ENCODE peak calls at places on chromosomes 11 and 22, in eight cellular contexts. One of them, this sample, is unnamed.

GRCh38 chr11:8698379-8698851 is 15.8 kb downstream of the RPL27A start:
- DNase-seq in lower lobe of right lung: no peak
- DNase-seq in adrenal gland: no peak
- DNase-seq in neural progenitor cell: no peak
- DNase-seq in A673: no peak
- DNase-seq in HepG2: peak; percentile 64
- DNase-seq in AG04450: no peak
- DNase-seq in H9: no peak
- DNase-seq in this sample: no peak

GRCh38 chr11:60130496-60130895 is 42.0 kb downstream of the MS4A2 start:
- DNase-seq in neural progenitor cell: peak; percentile 69
- DNase-seq in A673: peak; percentile 63
- DNase-seq in adrenal gland: peak; percentile 41
- DNase-seq in AG04450: no peak
- DNase-seq in HepG2: peak; percentile 55
- DNase-seq in lower lobe of right lung: no peak
- DNase-seq in H9: peak; percentile 43
- DNase-seq in this sample: no peak

GRCh38 chr11:129315781-129316579 is 59.7 kb upstream of the BARX2 start:
- DNase-seq in H9: peak; percentile 79
- DNase-seq in adrenal gland: no peak
- DNase-seq in neural progenitor cell: peak; percentile 56
- DNase-seq in A673: no peak
- DNase-seq in AG04450: no peak
- DNase-seq in HepG2: peak; percentile 45
- DNase-seq in lower lobe of right lung: peak; percentile 68
- DNase-seq in this sample: no peak

GRCh38 chr11:134246678-134247077 is 6.5 kb downstream of the THYN1 start:
- DNase-seq in lower lobe of right lung: no peak
- DNase-seq in HepG2: no peak
- DNase-seq in adrenal gland: no peak
- DNase-seq in AG04450: no peak
- DNase-seq in A673: no peak
- DNase-seq in H9: no peak
- DNase-seq in neural progenitor cell: no peak
- DNase-seq in this sample: no peak

GRCh38 chr22:21044931-21045584 is 688 bp upstream of the LRRC74B start:
- DNase-seq in HepG2: no peak
- DNase-seq in neural progenitor cell: peak; percentile 21
- DNase-seq in lower lobe of right lung: peak; percentile 46
- DNase-seq in AG04450: no peak
- DNase-seq in adrenal gland: peak; percentile 65
- DNase-seq in A673: peak; percentile 40
- DNase-seq in H9: no peak
- DNase-seq in this sample: no peak

GRCh38 chr11:85787809-85788805 is 22.8 kb downstream of the SYTL2 start:
- DNase-seq in adrenal gland: no peak
- DNase-seq in HepG2: peak; percentile 21
- DNase-seq in AG04450: no peak
- DNase-seq in neural progenitor cell: no peak
- DNase-seq in H9: no peak
- DNase-seq in A673: no peak
- DNase-seq in lower lobe of right lung: no peak
- DNase-seq in this sample: no peak

GRCh38 chr11:126496576-126497403 is 141.3 kb downstream of the ST3GAL4 start:
- DNase-seq in A673: no peak
- DNase-seq in AG04450: no peak
- DNase-seq in lower lobe of right lung: no peak
- DNase-seq in adrenal gland: no peak
- DNase-seq in neural progenitor cell: no peak
- DNase-seq in H9: no peak
- DNase-seq in HepG2: no peak
- DNase-seq in this sample: no peak

GRCh38 chr22:22759371-22759770 is 115.0 kb downstream of the GGTLC2 start:
- DNase-seq in neural progenitor cell: no peak
- DNase-seq in AG04450: no peak
- DNase-seq in HepG2: no peak
- DNase-seq in lower lobe of right lung: no peak
- DNase-seq in A673: no peak
- DNase-seq in adrenal gland: no peak
- DNase-seq in H9: no peak
- DNase-seq in this sample: no peak

GRCh38 chr22:19419464-19420178 is 11.9 kb downstream of the HIRA start:
- DNase-seq in neural progenitor cell: no peak
- DNase-seq in adrenal gland: no peak
- DNase-seq in A673: no peak
- DNase-seq in HepG2: no peak
- DNase-seq in AG04450: no peak
- DNase-seq in H9: no peak
- DNase-seq in lower lobe of right lung: no peak
- DNase-seq in this sample: no peak

GRCh38 chr22:30830907-30831306 is 136.2 kb downstream of the OSBP2 start:
- DNase-seq in H9: no peak
- DNase-seq in A673: peak; percentile 6
- DNase-seq in AG04450: peak; percentile 80
- DNase-seq in lower lobe of right lung: no peak
- DNase-seq in adrenal gland: no peak
- DNase-seq in HepG2: no peak
- DNase-seq in neural progenitor cell: no peak
- DNase-seq in this sample: no peak

DNA sequence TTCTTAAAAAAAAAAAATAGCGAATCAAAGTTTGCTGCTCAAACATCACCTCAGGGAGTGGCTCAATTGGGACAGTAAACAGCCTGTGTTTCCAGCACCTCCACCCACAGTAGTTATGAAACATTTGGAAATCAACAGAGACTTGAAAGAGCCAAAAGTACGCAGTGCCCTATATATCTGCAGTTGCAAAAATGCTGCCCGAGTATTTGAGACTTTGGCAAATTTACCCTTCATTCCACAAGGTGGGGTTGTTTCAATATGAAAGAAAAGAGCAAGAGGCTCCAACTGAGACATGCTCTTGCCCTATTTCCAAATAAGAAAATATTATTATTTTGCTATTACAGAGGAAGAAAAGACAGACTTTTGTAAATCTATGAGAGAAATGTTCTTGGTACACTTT is 851.1 kb upstream of the RAG2 start:
- DNase-seq in H9: no peak
- DNase-seq in neural progenitor cell: peak; percentile 62
- DNase-seq in lower lobe of right lung: no peak
- DNase-seq in adrenal gland: no peak
- DNase-seq in AG04450: peak; percentile 32
- DNase-seq in A673: peak; percentile 94
- DNase-seq in HepG2: no peak
- DNase-seq in this sample: no peak
- H3K27ac ChIP-seq in H9: no peak overlapping the region
- H3K27ac ChIP-seq in neural progenitor cell: no peak overlapping the region
- H3K27ac ChIP-seq in lower lobe of right lung: no peak overlapping the region
- H3K27ac ChIP-seq in adrenal gland: no peak overlapping the region
- H3K27ac ChIP-seq in AG04450: no peak overlapping the region
- H3K27ac ChIP-seq in A673: no peak overlapping the region
- H3K27ac ChIP-seq in HepG2: no peak overlapping the region
- H3K27ac ChIP-seq in this sample: no peak overlapping the region

DNA sequence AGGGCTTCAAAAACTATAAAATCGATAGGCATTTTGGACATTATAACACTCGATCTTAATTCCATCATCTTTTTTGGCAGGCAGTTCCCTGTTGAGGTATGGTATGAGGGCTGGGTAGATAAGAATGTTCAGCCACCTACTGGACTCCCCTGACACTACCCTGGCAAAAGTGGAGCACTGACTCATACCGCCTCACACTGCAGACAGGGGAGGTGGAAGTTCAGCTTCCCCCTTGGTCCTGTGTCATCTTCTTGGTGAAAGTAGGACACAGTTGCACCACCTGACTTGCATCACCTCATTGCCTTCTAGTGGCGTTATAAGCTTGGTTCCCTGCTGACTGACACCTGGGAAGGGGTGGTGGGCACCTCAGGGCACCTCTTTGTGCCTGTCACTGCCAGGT is 30.4 kb downstream of the PAAF1 start:
- DNase-seq in lower lobe of right lung: peak; percentile 50
- DNase-seq in neural progenitor cell: no peak
- DNase-seq in HepG2: peak; percentile 6
- DNase-seq in A673: no peak
- DNase-seq in adrenal gland: peak; percentile 73
- DNase-seq in H9: no peak
- DNase-seq in AG04450: no peak
- DNase-seq in this sample: no peak
- TF ChIP-seq CTCF in lower lobe of right lung: no peak
- TF ChIP-seq CTCF in neural progenitor cell: no peak
- TF ChIP-seq CTCF in HepG2: peak; percentile 15
- TF ChIP-seq CTCF in A673: no peak
- TF ChIP-seq CTCF in adrenal gland: peak; percentile 16
- TF ChIP-seq CTCF in H9: peak; percentile 33
- TF ChIP-seq CTCF in AG04450: peak; percentile 19
- TF ChIP-seq CTCF in this sample: no peak

GRCh38 chr22:44929348-44930015 is 80.3 kb downstream of the PHF21B start:
- DNase-seq in AG04450: no peak
- DNase-seq in H9: no peak
- DNase-seq in adrenal gland: no peak
- DNase-seq in A673: no peak
- DNase-seq in neural progenitor cell: no peak
- DNase-seq in lower lobe of right lung: no peak
- DNase-seq in HepG2: no peak
- DNase-seq in this sample: no peak
- H3K27me3 ChIP-seq in AG04450: peaks cover 25% of the 10 kb centered on the region
- H3K27me3 ChIP-seq in H9: no peaks in the 10 kb centered on the region
- H3K27me3 ChIP-seq in adrenal gland: no peaks in the 10 kb centered on the region
- H3K27me3 ChIP-seq in A673: no peaks in the 10 kb centered on the region
- H3K27me3 ChIP-seq in neural progenitor cell: no peaks in the 10 kb centered on the region
- H3K27me3 ChIP-seq in lower lobe of right lung: peaks cover 3% of the 10 kb centered on the region
- H3K27me3 ChIP-seq in HepG2: peaks cover 87% of the 10 kb centered on the region
- H3K27me3 ChIP-seq in this sample: no peaks in the 10 kb centered on the region

GRCh38 chr11:33893711-33894401 is 2.0 kb upstream of the LMO2 start:
- DNase-seq in adrenal gland: no peak
- DNase-seq in lower lobe of right lung: no peak
- DNase-seq in neural progenitor cell: no peak
- DNase-seq in HepG2: no peak
- DNase-seq in H9: no peak
- DNase-seq in AG04450: no peak
- DNase-seq in A673: no peak
- DNase-seq in this sample: peak; percentile 25

GRCh38 chr11:33894402-33894754 is 2.5 kb upstream of the LMO2 start:
- DNase-seq in A673: no peak
- DNase-seq in HepG2: no peak
- DNase-seq in neural progenitor cell: no peak
- DNase-seq in AG04450: no peak
- DNase-seq in adrenal gland: no peak
- DNase-seq in H9: no peak
- DNase-seq in lower lobe of right lung: no peak
- DNase-seq in this sample: no peak

GRCh38 chr11:33889821-33890378 is 2.0 kb downstream of the LMO2 start:
- DNase-seq in adrenal gland: no peak
- DNase-seq in A673: no peak
- DNase-seq in HepG2: no peak
- DNase-seq in lower lobe of right lung: no peak
- DNase-seq in H9: no peak
- DNase-seq in AG04450: no peak
- DNase-seq in neural progenitor cell: no peak
- DNase-seq in this sample: no peak

GRCh38 chr11:33892906-33893594 is 1.2 kb upstream of the LMO2 start:
- DNase-seq in neural progenitor cell: no peak
- DNase-seq in HepG2: no peak
- DNase-seq in H9: no peak
- DNase-seq in A673: no peak
- DNase-seq in adrenal gland: no peak
- DNase-seq in AG04450: no peak
- DNase-seq in lower lobe of right lung: no peak
- DNase-seq in this sample: no peak

GRCh38 chr11:33891714-33892327 is at the start of gene LMO2:
- DNase-seq in adrenal gland: no peak
- DNase-seq in lower lobe of right lung: no peak
- DNase-seq in neural progenitor cell: no peak
- DNase-seq in AG04450: no peak
- DNase-seq in H9: no peak
- DNase-seq in HepG2: no peak
- DNase-seq in A673: peak; percentile 54
- DNase-seq in this sample: no peak
- H3K27ac ChIP-seq in adrenal gland: no peak within 1 kb of the TSS
- H3K27ac ChIP-seq in lower lobe of right lung: no peak within 1 kb of the TSS
- H3K27ac ChIP-seq in neural progenitor cell: peak within 1 kb of the TSS; percentile 61
- H3K27ac ChIP-seq in AG04450: no peak within 1 kb of the TSS
- H3K27ac ChIP-seq in H9: no peak within 1 kb of the TSS
- H3K27ac ChIP-seq in HepG2: no peak within 1 kb of the TSS
- H3K27ac ChIP-seq in A673: peak within 1 kb of the TSS; percentile 31
- H3K27ac ChIP-seq in this sample: no peak within 1 kb of the TSS

DNA sequence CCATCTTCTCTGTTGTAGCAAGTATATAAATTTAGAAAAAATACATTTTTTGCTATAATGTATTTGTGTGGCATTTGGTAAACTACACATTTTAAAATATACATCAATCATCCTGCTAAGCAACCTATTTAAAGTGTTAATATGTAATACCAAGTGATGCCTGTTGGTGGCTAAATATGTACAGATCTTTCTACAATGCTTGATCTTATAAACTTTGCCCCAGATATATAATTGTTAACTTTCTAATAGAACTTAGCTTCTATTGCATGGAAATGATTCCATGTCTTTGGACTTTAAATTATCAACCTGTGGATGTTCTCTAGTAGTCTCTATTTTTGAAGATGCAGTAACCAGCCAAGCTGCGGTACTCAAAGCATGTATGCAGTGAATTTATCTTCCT is 1260.4 kb upstream of the RAG2 start:
- DNase-seq in HepG2: no peak
- DNase-seq in neural progenitor cell: no peak
- DNase-seq in AG04450: no peak
- DNase-seq in adrenal gland: no peak
- DNase-seq in lower lobe of right lung: no peak
- DNase-seq in A673: peak; percentile 33
- DNase-seq in H9: no peak
- DNase-seq in this sample: no peak
- TF ChIP-seq CTCF in HepG2: no peak
- TF ChIP-seq CTCF in neural progenitor cell: peak; percentile 20
- TF ChIP-seq CTCF in AG04450: peak; percentile 12
- TF ChIP-seq CTCF in adrenal gland: peak; percentile 10
- TF ChIP-seq CTCF in lower lobe of right lung: no peak
- TF ChIP-seq CTCF in A673: peak; percentile 60
- TF ChIP-seq CTCF in H9: peak; percentile 53
- TF ChIP-seq CTCF in this sample: no peak

GRCh38 chr22:43409800-43410199 is 2.0 kb upstream of the MPPED1 start:
- DNase-seq in HepG2: no peak
- DNase-seq in neural progenitor cell: no peak
- DNase-seq in adrenal gland: no peak
- DNase-seq in A673: no peak
- DNase-seq in lower lobe of right lung: peak; percentile 40
- DNase-seq in H9: no peak
- DNase-seq in AG04450: no peak
- DNase-seq in this sample: no peak
- H3K27me3 ChIP-seq in HepG2: peaks cover 22% of the 10 kb centered on the region
- H3K27me3 ChIP-seq in neural progenitor cell: peaks cover 62% of the 10 kb centered on the region
- H3K27me3 ChIP-seq in adrenal gland: peaks cover 30% of the 10 kb centered on the region
- H3K27me3 ChIP-seq in A673: peaks cover 49% of the 10 kb centered on the region
- H3K27me3 ChIP-seq in lower lobe of right lung: peaks cover 62% of the 10 kb centered on the region
- H3K27me3 ChIP-seq in H9: peaks cover 13% of the 10 kb centered on the region
- H3K27me3 ChIP-seq in AG04450: peaks cover 32% of the 10 kb centered on the region
- H3K27me3 ChIP-seq in this sample: peaks cover 30% of the 10 kb centered on the region

GRCh38 chr11:1928038-1928890 is 8.8 kb downstream of the TNNT3 start:
- DNase-seq in AG04450: no peak
- DNase-seq in lower lobe of right lung: no peak
- DNase-seq in H9: no peak
- DNase-seq in A673: no peak
- DNase-seq in adrenal gland: no peak
- DNase-seq in HepG2: no peak
- DNase-seq in neural progenitor cell: peak; percentile 1
- DNase-seq in this sample: no peak
- H3K27ac ChIP-seq in AG04450: no peak overlapping the region
- H3K27ac ChIP-seq in lower lobe of right lung: no peak overlapping the region
- H3K27ac ChIP-seq in H9: no peak overlapping the region
- H3K27ac ChIP-seq in A673: no peak overlapping the region
- H3K27ac ChIP-seq in adrenal gland: no peak overlapping the region
- H3K27ac ChIP-seq in HepG2: no peak overlapping the region
- H3K27ac ChIP-seq in neural progenitor cell: no peak overlapping the region
- H3K27ac ChIP-seq in this sample: no peak overlapping the region

This sample was measured in CD4-positive, alpha-beta T cell.